ENCODE peak calls at places on chromosomes 2 and 18, in seven cellular contexts. One of them, this sample, is unnamed.

GRCh38 chr2:178233428-178233827 is 39.1 kb downstream of the OSBPL6 start:
- DNase-seq in esophagus muscularis mucosa: no peak
- DNase-seq in adrenal gland: no peak
- DNase-seq in body of pancreas: no peak
- DNase-seq in IMR-90: peak; percentile 70
- DNase-seq in suprapubic skin: no peak
- DNase-seq in spleen: no peak
- DNase-seq in this sample: peak; percentile 22

GRCh38 chr18:3453540-3454364 is 3.8 kb downstream of the TGIF1 start:
- DNase-seq in esophagus muscularis mucosa: no peak
- DNase-seq in adrenal gland: peak; percentile 51
- DNase-seq in body of pancreas: peak; percentile 67
- DNase-seq in IMR-90: peak; percentile 98
- DNase-seq in suprapubic skin: peak; percentile 87
- DNase-seq in spleen: peak; percentile 79
- DNase-seq in this sample: peak; percentile 93

GRCh38 chr2:170162261-170162612 is 15.7 kb upstream of the MYO3B start:
- DNase-seq in esophagus muscularis mucosa: no peak
- DNase-seq in adrenal gland: no peak
- DNase-seq in body of pancreas: no peak
- DNase-seq in IMR-90: peak; percentile 35
- DNase-seq in suprapubic skin: no peak
- DNase-seq in spleen: no peak
- DNase-seq in this sample: no peak

GRCh38 chr2:105734762-105735538 is 9.8 kb upstream of the NCK2 start:
- DNase-seq in esophagus muscularis mucosa: no peak
- DNase-seq in adrenal gland: no peak
- DNase-seq in body of pancreas: no peak
- DNase-seq in IMR-90: peak; percentile 57
- DNase-seq in suprapubic skin: no peak
- DNase-seq in spleen: no peak
- DNase-seq in this sample: no peak

GRCh38 chr2:238220892-238221521 is 17.5 kb upstream of the ILKAP start:
- DNase-seq in esophagus muscularis mucosa: no peak
- DNase-seq in adrenal gland: no peak
- DNase-seq in body of pancreas: no peak
- DNase-seq in IMR-90: no peak
- DNase-seq in suprapubic skin: no peak
- DNase-seq in spleen: no peak
- DNase-seq in this sample: no peak

GRCh38 chr18:30945769-30946168 is 96.8 kb downstream of the DSC3 start:
- DNase-seq in esophagus muscularis mucosa: no peak
- DNase-seq in adrenal gland: no peak
- DNase-seq in body of pancreas: no peak
- DNase-seq in IMR-90: no peak
- DNase-seq in suprapubic skin: no peak
- DNase-seq in spleen: no peak
- DNase-seq in this sample: no peak

GRCh38 chr2:30705711-30706533 is 101.3 kb downstream of the CAPN13 start:
- DNase-seq in esophagus muscularis mucosa: peak; percentile 89
- DNase-seq in adrenal gland: no peak
- DNase-seq in body of pancreas: no peak
- DNase-seq in IMR-90: no peak
- DNase-seq in suprapubic skin: no peak
- DNase-seq in spleen: no peak
- DNase-seq in this sample: peak; percentile 94

GRCh38 chr2:174053784-174054183 is 88.6 kb upstream of the SP3 start:
- DNase-seq in esophagus muscularis mucosa: no peak
- DNase-seq in adrenal gland: no peak
- DNase-seq in body of pancreas: no peak
- DNase-seq in IMR-90: peak; percentile 18
- DNase-seq in suprapubic skin: no peak
- DNase-seq in spleen: no peak
- DNase-seq in this sample: no peak

GRCh38 chr2:219253753-219254589 is at the start of gene TUBA4A:
- DNase-seq in esophagus muscularis mucosa: peak; percentile 93
- DNase-seq in adrenal gland: peak; percentile 86
- DNase-seq in body of pancreas: peak; percentile 91
- DNase-seq in IMR-90: peak; percentile 37
- DNase-seq in suprapubic skin: peak; percentile 87
- DNase-seq in spleen: peak; percentile 98
- DNase-seq in this sample: no peak

GRCh38 chr2:162967137-162967536 is 128.6 kb upstream of the KCNH7 start:
- DNase-seq in esophagus muscularis mucosa: no peak
- DNase-seq in adrenal gland: no peak
- DNase-seq in body of pancreas: no peak
- DNase-seq in IMR-90: no peak
- DNase-seq in suprapubic skin: no peak
- DNase-seq in spleen: no peak
- DNase-seq in this sample: no peak

GRCh38 chr2:147394179-147394790 is 450.5 kb upstream of the ACVR2A start:
- DNase-seq in esophagus muscularis mucosa: no peak
- DNase-seq in adrenal gland: no peak
- DNase-seq in body of pancreas: no peak
- DNase-seq in IMR-90: no peak
- DNase-seq in suprapubic skin: no peak
- DNase-seq in spleen: no peak
- DNase-seq in this sample: no peak

GRCh38 chr18:42508683-42509347 is 553.8 kb downstream of the PIK3C3 start:
- DNase-seq in esophagus muscularis mucosa: no peak
- DNase-seq in adrenal gland: no peak
- DNase-seq in body of pancreas: no peak
- DNase-seq in IMR-90: no peak
- DNase-seq in suprapubic skin: no peak
- DNase-seq in spleen: no peak
- DNase-seq in this sample: no peak

GRCh38 chr2:74440005-74440377 is 1.7 kb downstream of the RTKN start:
- DNase-seq in esophagus muscularis mucosa: no peak
- DNase-seq in adrenal gland: peak; percentile 68
- DNase-seq in body of pancreas: peak; percentile 54
- DNase-seq in IMR-90: peak; percentile 46
- DNase-seq in suprapubic skin: peak; percentile 70
- DNase-seq in spleen: peak; percentile 78
- DNase-seq in this sample: no peak

GRCh38 chr2:160353166-160353565 is 140.4 kb downstream of the RBMS1 start:
- DNase-seq in esophagus muscularis mucosa: no peak
- DNase-seq in adrenal gland: no peak
- DNase-seq in body of pancreas: no peak
- DNase-seq in IMR-90: no peak
- DNase-seq in suprapubic skin: no peak
- DNase-seq in spleen: no peak
- DNase-seq in this sample: no peak

GRCh38 chr2:86283461-86284030 is 53.9 kb downstream of the REEP1 start:
- DNase-seq in esophagus muscularis mucosa: no peak
- DNase-seq in adrenal gland: no peak
- DNase-seq in body of pancreas: no peak
- DNase-seq in IMR-90: no peak
- DNase-seq in suprapubic skin: no peak
- DNase-seq in spleen: no peak
- DNase-seq in this sample: no peak

GRCh38 chr2:231364961-231365810 is 30.3 kb upstream of the B3GNT7 start:
- DNase-seq in esophagus muscularis mucosa: no peak
- DNase-seq in adrenal gland: no peak
- DNase-seq in body of pancreas: no peak
- DNase-seq in IMR-90: peak; percentile 89
- DNase-seq in suprapubic skin: no peak
- DNase-seq in spleen: peak; percentile 73
- DNase-seq in this sample: no peak

GRCh38 chr2:54471221-54471711 is 15.1 kb downstream of the SPTBN1 start:
- DNase-seq in esophagus muscularis mucosa: no peak
- DNase-seq in adrenal gland: peak; percentile 84
- DNase-seq in body of pancreas: peak; percentile 21
- DNase-seq in IMR-90: peak; percentile 81
- DNase-seq in suprapubic skin: no peak
- DNase-seq in spleen: no peak
- DNase-seq in this sample: no peak

GRCh38 chr2:181407171-181407570 is 50.0 kb upstream of the ITGA4 start:
- DNase-seq in esophagus muscularis mucosa: no peak
- DNase-seq in adrenal gland: no peak
- DNase-seq in body of pancreas: peak; percentile 19
- DNase-seq in IMR-90: no peak
- DNase-seq in suprapubic skin: no peak
- DNase-seq in spleen: no peak
- DNase-seq in this sample: no peak

GRCh38 chr2:131127076-131127475 is 21.9 kb downstream of the PLEKHB2 start:
- DNase-seq in esophagus muscularis mucosa: no peak
- DNase-seq in adrenal gland: peak; percentile 49
- DNase-seq in body of pancreas: no peak
- DNase-seq in IMR-90: no peak
- DNase-seq in suprapubic skin: no peak
- DNase-seq in spleen: no peak
- DNase-seq in this sample: no peak

GRCh38 chr2:109510136-109511028 is 103.4 kb downstream of the SEPTIN10 start:
- DNase-seq in esophagus muscularis mucosa: peak; percentile 95
- DNase-seq in adrenal gland: peak; percentile 90
- DNase-seq in body of pancreas: peak; percentile 81
- DNase-seq in IMR-90: peak; percentile 71
- DNase-seq in suprapubic skin: peak; percentile 87
- DNase-seq in spleen: peak; percentile 89
- DNase-seq in this sample: no peak

GRCh38 chr2:178909507-178909906 is 102.3 kb upstream of the TTN start:
- DNase-seq in esophagus muscularis mucosa: no peak
- DNase-seq in adrenal gland: no peak
- DNase-seq in body of pancreas: no peak
- DNase-seq in IMR-90: no peak
- DNase-seq in suprapubic skin: no peak
- DNase-seq in spleen: no peak
- DNase-seq in this sample: no peak

GRCh38 chr2:45153126-45153525 is 143.9 kb upstream of the SIX2 start:
- DNase-seq in esophagus muscularis mucosa: no peak
- DNase-seq in adrenal gland: no peak
- DNase-seq in body of pancreas: no peak
- DNase-seq in IMR-90: no peak
- DNase-seq in suprapubic skin: no peak
- DNase-seq in spleen: no peak
- DNase-seq in this sample: no peak
- H3K4me3 ChIP-seq in esophagus muscularis mucosa: no peak overlapping the region
- H3K4me3 ChIP-seq in adrenal gland: no peak overlapping the region
- H3K4me3 ChIP-seq in body of pancreas: no peak overlapping the region
- H3K4me3 ChIP-seq in IMR-90: no peak overlapping the region
- H3K4me3 ChIP-seq in suprapubic skin: no peak overlapping the region
- H3K4me3 ChIP-seq in spleen: no peak overlapping the region
- H3K4me3 ChIP-seq in this sample: no peak overlapping the region

DNA sequence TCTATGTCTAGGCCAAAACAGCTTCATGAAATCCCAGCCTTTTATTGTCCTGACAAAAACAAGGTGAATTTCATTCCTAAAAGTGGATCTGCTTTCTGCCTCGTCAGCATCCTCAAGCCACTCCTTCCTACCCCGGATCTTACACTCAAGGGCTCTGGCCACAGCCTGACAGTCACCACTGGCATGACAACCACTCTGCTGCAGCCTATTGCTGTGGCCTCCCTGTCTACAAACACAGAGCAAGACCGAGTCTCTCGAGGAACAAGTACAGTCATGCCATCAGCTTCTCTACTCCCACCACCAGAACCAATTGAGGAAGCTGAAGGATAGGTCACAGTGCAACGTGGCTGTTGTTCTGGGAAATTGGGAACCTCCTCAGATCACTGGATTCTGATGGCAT is 106.1 kb downstream of the ICA1L start:
- DNase-seq in esophagus muscularis mucosa: no peak
- DNase-seq in adrenal gland: no peak
- DNase-seq in body of pancreas: no peak
- DNase-seq in IMR-90: no peak
- DNase-seq in suprapubic skin: no peak
- DNase-seq in spleen: no peak
- DNase-seq in this sample: no peak
- H3K4me1 ChIP-seq in esophagus muscularis mucosa: no peaks in the 10 kb centered on the region
- H3K4me1 ChIP-seq in adrenal gland: no peaks in the 10 kb centered on the region
- H3K4me1 ChIP-seq in body of pancreas: no peaks in the 10 kb centered on the region
- H3K4me1 ChIP-seq in IMR-90: no peaks in the 10 kb centered on the region
- H3K4me1 ChIP-seq in suprapubic skin: no peaks in the 10 kb centered on the region
- H3K4me1 ChIP-seq in spleen: peaks cover 12% of the 10 kb centered on the region
- H3K4me1 ChIP-seq in this sample: no peaks in the 10 kb centered on the region

DNA sequence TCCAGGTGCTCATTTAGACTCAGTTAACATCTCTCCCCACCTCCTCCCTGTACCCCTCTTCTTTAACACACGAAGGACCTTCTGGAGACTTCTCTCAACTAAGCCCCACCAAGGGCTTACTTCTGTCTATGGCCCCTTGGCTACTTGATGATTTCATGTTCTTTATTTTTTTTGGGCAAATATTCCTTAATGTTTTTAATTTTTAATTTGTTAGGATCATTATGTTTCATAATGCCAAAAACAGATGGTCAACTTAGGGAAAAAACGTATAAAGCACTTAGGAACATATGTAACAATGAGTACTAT is 25.9 kb downstream of the IL37 start:
- DNase-seq in esophagus muscularis mucosa: no peak
- DNase-seq in adrenal gland: no peak
- DNase-seq in body of pancreas: no peak
- DNase-seq in IMR-90: no peak
- DNase-seq in suprapubic skin: no peak
- DNase-seq in spleen: no peak
- DNase-seq in this sample: no peak
- TF ChIP-seq POLR2A in esophagus muscularis mucosa: no peak
- TF ChIP-seq POLR2A in adrenal gland: no peak
- TF ChIP-seq POLR2A in body of pancreas: no peak
- TF ChIP-seq POLR2A in IMR-90: no peak
- TF ChIP-seq POLR2A in suprapubic skin: no peak
- TF ChIP-seq POLR2A in spleen: no peak
- TF ChIP-seq POLR2A in this sample: no peak

GRCh38 chr2:110677530-110678456 is at the start of gene BUB1:
- DNase-seq in esophagus muscularis mucosa: peak; percentile 98
- DNase-seq in adrenal gland: peak; percentile 99
- DNase-seq in body of pancreas: peak; percentile 98
- DNase-seq in IMR-90: peak; percentile 95
- DNase-seq in suprapubic skin: peak; percentile 98
- DNase-seq in spleen: peak; percentile 97
- DNase-seq in this sample: no peak

GRCh38 chr2:110674620-110675555 is 3.0 kb downstream of the BUB1 start:
- DNase-seq in esophagus muscularis mucosa: no peak
- DNase-seq in adrenal gland: peak; percentile 46
- DNase-seq in body of pancreas: peak; percentile 27
- DNase-seq in IMR-90: peak; percentile 50
- DNase-seq in suprapubic skin: no peak
- DNase-seq in spleen: peak; percentile 87
- DNase-seq in this sample: no peak

GRCh38 chr2:110675679-110676078 is 2.2 kb downstream of the BUB1 start:
- DNase-seq in esophagus muscularis mucosa: no peak
- DNase-seq in adrenal gland: no peak
- DNase-seq in body of pancreas: no peak
- DNase-seq in IMR-90: no peak
- DNase-seq in suprapubic skin: no peak
- DNase-seq in spleen: no peak
- DNase-seq in this sample: no peak

GRCh38 chr2:110678457-110679336 is 834 bp upstream of the BUB1 start:
- DNase-seq in esophagus muscularis mucosa: peak; percentile 90
- DNase-seq in adrenal gland: peak; percentile 34
- DNase-seq in body of pancreas: peak; percentile 14
- DNase-seq in IMR-90: peak; percentile 17
- DNase-seq in suprapubic skin: peak; percentile 63
- DNase-seq in spleen: peak; percentile 83
- DNase-seq in this sample: no peak

DNA sequence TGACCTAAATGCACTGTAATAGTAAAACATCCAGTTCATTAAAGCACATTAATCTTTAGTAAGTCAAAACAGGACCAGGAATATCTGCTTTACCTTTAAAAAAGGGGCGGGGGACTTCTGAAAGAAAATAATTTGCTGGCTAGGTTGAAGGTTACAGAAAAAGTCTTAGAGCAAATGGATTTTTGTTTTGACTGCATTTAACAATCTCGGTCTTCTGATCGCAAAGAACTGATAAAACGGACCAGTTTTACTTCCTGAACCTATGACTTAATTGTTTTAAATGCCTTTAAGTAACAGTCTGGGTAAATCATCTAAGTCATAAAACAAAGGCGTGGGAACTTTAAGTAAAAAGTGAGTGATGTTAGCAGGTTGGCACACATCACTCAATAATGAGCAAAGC is 783 bp downstream of the BUB1 start:
- DNase-seq in esophagus muscularis mucosa: no peak
- DNase-seq in adrenal gland: no peak
- DNase-seq in body of pancreas: no peak
- DNase-seq in IMR-90: no peak
- DNase-seq in suprapubic skin: no peak
- DNase-seq in spleen: no peak
- DNase-seq in this sample: no peak
- H3K4me3 ChIP-seq in esophagus muscularis mucosa: no peak overlapping the region
- H3K4me3 ChIP-seq in adrenal gland: no peak overlapping the region
- H3K4me3 ChIP-seq in body of pancreas: no peak overlapping the region
- H3K4me3 ChIP-seq in IMR-90: peak overlapping the region; percentile 75
- H3K4me3 ChIP-seq in suprapubic skin: peak overlapping the region; percentile 87
- H3K4me3 ChIP-seq in spleen: no peak overlapping the region
- H3K4me3 ChIP-seq in this sample: no peak overlapping the region